ENCODE peak calls at places on chromosomes 6 and 20, in nine cellular contexts. F is Peyer's patch, L is GM23338, P is heart right ventricle, U is right lobe of liver, K is neural progenitor cell, V is GM12865, S is brain microvascular endothelial cell, J is mucosa of descending colon. Y is an unnamed sample.
A peak's percentile ranks its signal among the peaks of the same experiment; 100 is the strongest.

GRCh38 chr6:131948692-131949614 is 2.2 kb downstream of the CCN2 start:
- DNase-seq in L (no peak), U (no peak), S (peak; percentile 98), P (no peak), F (no peak), J (no peak), K (no peak), V (no peak), Y (no peak)

GRCh38 chr20:11067359-11067758 is 393.6 kb upstream of the JAG1 start:
- DNase-seq in L (no peak), F (no peak), S (no peak), U (no peak), P (no peak), V (no peak), K (no peak), J (no peak), Y (no peak)

GRCh38 chr20:1953616-1954015 is 40.2 kb downstream of the PDYN start:
- DNase-seq in K (no peak), S (no peak), J (no peak), P (no peak), L (no peak), F (no peak), U (no peak), V (no peak), Y (no peak)

GRCh38 chr6:3742076-3742425 is 9.5 kb downstream of the PXDC1 start:
- DNase-seq in F (no peak), J (no peak), S (no peak), U (no peak), P (no peak), V (no peak), K (no peak), L (no peak), Y (no peak)

GRCh38 chr20:38151455-38151854 is 13.6 kb downstream of the TGM2 start:
- DNase-seq in J (no peak), U (peak; percentile 16), P (no peak), L (no peak), F (no peak), S (no peak), V (no peak), K (no peak), Y (no peak)

GRCh38 chr6:8193541-8193940 is 91.2 kb upstream of the EEF1E1 start:
- DNase-seq in V (no peak), J (no peak), K (no peak), P (no peak), S (no peak), L (no peak), U (no peak), F (no peak), Y (no peak)

GRCh38 chr6:43917878-43918382 is 147.9 kb downstream of the VEGFA start:
- DNase-seq in S (peak; percentile 66), J (no peak), L (no peak), F (no peak), U (peak; percentile 42), V (no peak), P (no peak), K (no peak), Y (no peak)

GRCh38 chr6:145929037-145929633 is 35.0 kb downstream of the SHPRH start:
- DNase-seq in V (peak; percentile 38), J (peak; percentile 29), K (peak; percentile 53), P (no peak), F (no peak), U (no peak), L (peak; percentile 59), S (peak; percentile 34), Y (no peak)

GRCh38 chr6:10402648-10403311 is 12.1 kb downstream of the TFAP2A start:
- DNase-seq in S (no peak), F (no peak), L (no peak), V (no peak), K (no peak), U (no peak), J (no peak), P (no peak), Y (no peak)

GRCh38 chr6:10403385-10404106 is 11.3 kb downstream of the TFAP2A start:
- DNase-seq in K (no peak), P (no peak), V (no peak), F (no peak), L (no peak), S (peak; percentile 75), U (no peak), J (no peak), Y (no peak)

GRCh38 chr6:10406556-10406955 is 8.3 kb downstream of the TFAP2A start:
- DNase-seq in V (no peak), L (no peak), K (no peak), U (no peak), J (no peak), S (no peak), F (no peak), P (no peak), Y (no peak)

GRCh38 chr6:10404799-10405524 is 9.9 kb downstream of the TFAP2A start:
- DNase-seq in S (no peak), K (no peak), U (no peak), V (peak; percentile 37), P (no peak), L (peak; percentile 60), F (no peak), J (no peak), Y (no peak)

DNA sequence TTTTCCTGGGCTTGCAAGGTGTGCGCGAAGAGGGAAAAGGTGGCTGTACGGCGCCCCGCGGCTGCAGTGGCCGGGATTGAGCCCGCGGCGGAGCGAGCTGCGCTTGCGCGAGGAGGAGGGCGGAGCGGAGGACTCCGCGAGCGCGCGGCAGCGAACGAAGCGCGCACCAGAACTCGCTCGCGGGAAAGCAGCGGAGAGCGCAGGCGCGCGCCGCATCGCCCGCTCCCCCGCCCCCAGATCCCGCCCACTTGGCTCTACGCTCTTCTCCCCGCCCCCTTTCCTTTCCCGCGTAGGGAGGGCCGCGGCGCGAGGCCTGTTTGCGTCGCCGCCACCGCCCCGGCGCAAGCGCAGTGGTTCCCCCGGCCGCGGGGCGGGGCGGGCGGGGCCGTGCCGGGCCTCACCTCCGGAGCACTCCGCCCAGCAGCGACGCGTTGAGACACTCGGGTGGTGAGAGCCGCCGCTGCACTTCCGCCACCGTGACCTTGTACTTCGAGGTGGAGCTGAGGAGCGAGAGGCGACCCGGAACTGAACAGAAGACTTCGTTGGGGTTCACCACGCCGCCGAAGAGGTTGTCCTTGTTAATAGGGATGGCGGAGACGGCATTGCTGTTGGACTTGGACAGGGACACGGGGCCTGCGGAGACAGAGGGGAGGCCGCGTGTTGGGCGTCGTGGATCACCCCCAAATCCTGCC is 10.6 kb downstream of the TFAP2A start:
- DNase-seq in S (peak; percentile 89), V (peak; percentile 99), U (peak; percentile 92), L (peak; percentile 98), F (peak; percentile 88), J (peak; percentile 92), P (peak; percentile 88), K (peak; percentile 99), Y (peak; percentile 92)
- TF ChIP-seq CTCF in S (peak; percentile 51), V (peak; percentile 26), U (peak; percentile 44), L (no peak), F (peak; percentile 37), J (no peak), P (no peak), K (peak; percentile 48), Y (no peak)

GRCh38 chr20:64022671-64023070 is 13.3 kb upstream of the C20orf204 start:
- DNase-seq in L (no peak), S (no peak), U (no peak), P (no peak), K (no peak), J (no peak), F (no peak), V (no peak), Y (no peak)

GRCh38 chr20:64023278-64024140 is 12.5 kb upstream of the C20orf204 start:
- DNase-seq in L (no peak), S (no peak), V (no peak), J (no peak), U (no peak), F (no peak), K (no peak), P (no peak), Y (no peak)

GRCh38 chr20:64024141-64024990 is 11.6 kb upstream of the C20orf204 start:
- DNase-seq in P (no peak), L (no peak), S (no peak), V (no peak), F (peak; percentile 73), U (peak; percentile 76), J (peak; percentile 55), K (no peak), Y (no peak)

GRCh38 chr20:64025826-64026412 is 10.1 kb upstream of the C20orf204 start:
- DNase-seq in P (no peak), J (no peak), F (no peak), K (no peak), S (no peak), V (no peak), L (no peak), U (no peak), Y (no peak)

DNA sequence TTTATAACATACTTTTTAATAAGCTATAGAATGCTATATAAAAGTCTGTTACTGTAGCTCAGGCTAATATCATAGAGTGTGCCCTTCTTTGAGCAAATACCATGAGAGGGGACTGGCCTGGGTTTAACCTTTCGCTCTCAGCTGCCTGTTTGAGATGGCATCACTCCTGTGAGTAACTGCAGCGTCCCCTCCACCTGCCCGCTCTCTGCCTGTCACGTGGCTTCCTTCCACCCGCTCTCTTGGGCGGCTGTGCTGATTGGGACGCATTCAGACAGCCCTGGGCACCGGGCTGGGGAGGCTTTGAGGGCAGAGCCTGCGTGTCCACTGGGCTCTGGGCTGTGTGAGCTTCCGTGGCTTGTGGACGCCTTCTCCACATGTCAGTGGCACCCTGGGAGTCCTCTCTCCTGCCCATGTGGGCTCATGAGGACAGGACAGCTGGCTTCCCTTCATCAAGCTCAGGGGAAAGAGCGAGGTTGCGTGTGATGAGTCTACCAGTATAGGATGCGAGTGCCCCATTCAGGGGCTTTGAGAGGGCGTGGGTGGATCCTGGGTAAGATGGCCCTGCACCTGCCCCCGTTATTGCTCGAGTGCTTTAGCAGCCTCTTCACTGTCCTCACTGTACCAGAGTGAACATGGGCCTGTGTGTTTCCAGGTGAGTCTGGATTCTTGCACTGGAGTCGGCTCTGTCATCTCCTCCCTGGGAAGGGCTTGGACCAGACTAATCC is 10.7 kb upstream of the C20orf204 start:
- DNase-seq in K (no peak), F (no peak), P (no peak), V (no peak), U (peak; percentile 86), L (no peak), S (no peak), J (no peak), Y (no peak)
- H3K4me3 ChIP-seq in K (no peak overlapping the region), F (no peak overlapping the region), P (no peak overlapping the region), V (no peak overlapping the region), U (no peak overlapping the region), L (no peak overlapping the region), S (no peak overlapping the region), J (no peak overlapping the region), Y (no peak overlapping the region)

GRCh38 chr6:116568111-116568510 is 3.2 kb upstream of the RWDD1 start:
- DNase-seq in F (no peak), P (no peak), J (no peak), V (no peak), S (no peak), K (no peak), L (no peak), U (no peak), Y (no peak)

GRCh38 chr6:116572162-116572561 is 858 bp downstream of the RWDD1 start:
- DNase-seq in K (peak; percentile 30), U (peak; percentile 51), F (peak; percentile 60), V (peak; percentile 46), S (peak; percentile 29), P (no peak), J (peak; percentile 38), L (no peak), Y (no peak)

GRCh38 chr6:116571683-116572000 is 338 bp downstream of the RWDD1 start:
- DNase-seq in V (no peak), L (no peak), P (no peak), F (no peak), U (no peak), S (no peak), J (no peak), K (no peak), Y (no peak)

GRCh38 chr6:116568851-116569755 is 2.2 kb upstream of the RWDD1 start:
- DNase-seq in V (no peak), K (no peak), U (no peak), P (no peak), F (no peak), L (no peak), J (no peak), S (no peak), Y (no peak)

GRCh38 chr6:116570856-116571682 is at the start of gene RWDD1:
- DNase-seq in F (peak; percentile 99), L (peak; percentile 99), V (peak; percentile 100), U (peak; percentile 99), J (peak; percentile 99), P (peak; percentile 99), K (peak; percentile 99), S (peak; percentile 100), Y (peak; percentile 99)
- TF ChIP-seq CTCF in F (peak; percentile 32), L (no peak), V (no peak), U (no peak), J (no peak), P (no peak), K (no peak), S (no peak), Y (no peak)

DNA sequence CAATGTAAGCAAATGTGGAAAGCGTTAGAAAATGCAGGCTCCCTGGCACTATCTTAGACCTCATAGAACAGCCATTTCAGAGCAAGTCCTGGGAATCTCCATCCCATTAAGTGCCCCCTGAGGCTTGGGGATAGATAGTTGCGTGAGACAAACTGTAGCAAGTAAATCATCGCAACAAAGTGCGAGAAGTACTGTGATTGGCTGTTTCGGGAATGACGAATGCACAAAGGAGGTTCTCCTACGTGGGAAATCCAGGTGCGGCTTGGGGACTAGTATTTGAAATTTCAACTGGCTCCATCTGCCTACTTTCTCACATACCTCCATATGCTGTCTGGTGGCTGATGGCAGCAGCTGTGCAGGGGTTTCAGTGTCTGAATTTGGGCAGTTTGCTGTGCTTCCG is 84.5 kb downstream of the PLEKHG1 start:
- DNase-seq in L (no peak), S (no peak), F (no peak), J (no peak), V (no peak), K (no peak), U (no peak), P (no peak), Y (no peak)
- H3K4me3 ChIP-seq in L (no peak overlapping the region), S (no peak overlapping the region), F (no peak overlapping the region), J (no peak overlapping the region), V (no peak overlapping the region), K (no peak overlapping the region), U (no peak overlapping the region), P (peak overlapping the region; percentile 48), Y (peak overlapping the region; percentile 30)